ENCODE peak calls at places on chromosome 9, in four cellular contexts. N is astrocyte of the spinal cord, S is PC-3, P is tibial artery. T is an unnamed sample.
A peak's percentile ranks its signal among the peaks of the same experiment; 100 is the strongest.

GRCh38 chr9:78000221-78000620 is 31.4 kb downstream of the GNAQ start:
- DNase-seq in N (no peak), S (no peak), P (no peak), T (no peak)

GRCh38 chr9:134422301-134422700 is 96.0 kb downstream of the RXRA start:
- DNase-seq in N (no peak), S (no peak), P (no peak), T (peak; percentile 61)

GRCh38 chr9:18006591-18006990 is 427.7 kb downstream of the SH3GL2 start:
- DNase-seq in N (no peak), S (no peak), P (no peak), T (no peak)

GRCh38 chr9:109857337-109857736 is 77.3 kb downstream of the PALM2AKAP2 start:
- DNase-seq in N (no peak), S (no peak), P (no peak), T (no peak)

GRCh38 chr9:20380546-20380945 is 241.8 kb downstream of the MLLT3 start:
- DNase-seq in N (no peak), S (no peak), P (no peak), T (no peak)

GRCh38 chr9:35338561-35339274 is 151.2 kb upstream of the RUSC2 start:
- DNase-seq in N (no peak), S (no peak), P (no peak), T (peak; percentile 20)

GRCh38 chr9:104961238-104961637 is 33.3 kb upstream of the ABCA1 start:
- DNase-seq in N (peak; percentile 61), S (peak; percentile 57), P (no peak), T (peak; percentile 93)

GRCh38 chr9:110604101-110604710 is 24.7 kb upstream of the SVEP1 start:
- DNase-seq in N (no peak), S (no peak), P (no peak), T (no peak)

GRCh38 chr9:81610739-81611107 is 78.6 kb downstream of the TLE1 start:
- DNase-seq in N (no peak), S (no peak), P (no peak), T (no peak)

GRCh38 chr9:131824175-131824594 is 84.3 kb upstream of the RAPGEF1 start:
- DNase-seq in N (no peak), S (no peak), P (no peak), T (no peak)

DNA sequence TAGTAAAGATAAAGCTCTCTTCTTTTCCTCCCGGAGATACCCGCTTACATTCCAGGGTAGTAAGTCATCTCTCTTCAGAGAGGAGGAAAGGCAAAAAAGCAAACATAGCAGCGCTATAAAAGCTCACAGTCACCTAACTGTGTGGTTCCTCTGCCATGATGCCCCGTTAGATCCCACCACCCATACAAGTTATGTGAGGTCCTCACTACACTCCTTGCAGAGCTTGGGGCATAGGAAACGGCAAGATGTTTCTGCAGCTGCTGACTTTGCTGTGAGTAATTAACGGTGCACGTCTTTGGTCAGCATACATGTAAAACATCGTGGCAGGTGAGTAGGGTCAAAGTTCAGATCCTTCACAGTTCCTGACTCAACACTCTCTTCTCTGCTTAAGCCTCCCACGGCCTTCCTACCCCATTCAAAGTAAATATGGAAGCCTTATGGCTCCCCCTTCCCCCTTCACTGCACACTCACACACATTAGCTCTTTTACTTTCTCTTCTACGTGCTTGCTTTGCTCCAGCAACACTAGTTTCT is 218.9 kb downstream of the DIRAS2 start:
- DNase-seq in N (peak; percentile 12), S (peak; percentile 52), P (no peak), T (no peak)
- TF ChIP-seq CTCF in N (no peak), S (no peak), P (no peak), T (no peak)

GRCh38 chr9:124766815-124767554 is 4.1 kb downstream of the NR6A1 start:
- DNase-seq in N (no peak), S (no peak), P (no peak), T (no peak)
- TF ChIP-seq CTCF in N (no peak), S (peak; percentile 41), P (no peak), T (peak; percentile 28)

GRCh38 chr9:112332977-112333638 is at the start of gene PTBP3:
- DNase-seq in N (peak; percentile 80), S (peak; percentile 67), P (peak; percentile 91), T (peak; percentile 86)
- TF ChIP-seq CTCF in N (no peak), S (no peak), P (no peak), T (no peak)

DNA sequence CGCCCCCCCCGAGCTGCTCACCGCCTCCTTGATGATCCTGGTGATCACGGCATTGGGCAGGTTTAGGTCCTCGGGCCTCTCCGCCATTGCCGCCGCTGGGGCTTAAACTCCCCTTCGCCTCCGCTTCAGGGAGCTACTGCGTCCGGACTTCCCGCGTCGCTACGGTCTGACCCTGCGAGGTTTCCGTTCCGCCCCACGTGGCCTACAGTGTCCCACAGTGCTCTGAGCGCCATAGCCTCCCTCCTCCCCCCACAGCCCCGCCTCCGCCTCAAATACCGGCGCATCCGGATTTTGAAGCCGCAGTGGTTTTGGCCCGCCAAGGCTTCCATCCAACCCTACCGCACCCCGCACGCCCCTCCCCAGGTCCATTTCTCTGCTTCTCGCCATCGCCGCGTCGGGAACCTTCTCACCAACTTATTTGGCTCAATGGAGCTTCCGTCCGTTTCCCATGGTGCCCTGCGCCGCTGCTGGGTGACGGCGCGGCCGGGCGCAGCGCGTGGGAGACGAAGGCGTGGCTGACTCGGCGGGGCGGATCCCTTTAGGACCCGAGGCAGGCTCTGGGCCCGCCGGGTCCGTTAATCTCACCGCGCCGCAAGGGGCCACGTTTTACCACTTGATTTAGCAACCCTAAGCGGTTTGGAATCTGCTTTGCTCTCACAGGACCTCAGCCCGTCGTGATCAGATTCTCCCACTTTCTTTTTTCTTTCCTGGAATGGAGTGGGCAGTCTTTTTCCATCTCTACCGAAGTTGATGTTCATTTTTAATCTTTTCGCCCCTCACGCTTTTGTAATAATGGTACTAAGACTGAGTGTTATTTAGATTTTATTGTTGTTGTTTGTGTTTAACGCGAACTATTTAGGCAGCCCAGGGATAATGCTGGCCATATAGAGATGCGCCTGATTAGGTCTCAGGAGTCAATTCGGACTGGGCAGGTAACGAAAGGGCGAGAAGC is at the start of the genes C9orf43 and POLE3:
- DNase-seq in N (peak; percentile 98), S (peak; percentile 90), P (peak; percentile 97), T (peak; percentile 96)
- TF ChIP-seq CTCF in N (no peak), S (no peak), P (no peak), T (no peak)

T was measured in epithelial cell of esophagus.